ENCODE peak calls at places on chromosomes 13 and 19, in eight cellular contexts. O is CD8-positive, alpha-beta T cell; C is neuronal stem cell; T is RKO; U is neural crest cell; Q is SHP77; M is NCI-H1694 treated with DMSO at 0.1 percent for 48 hours; Z is amniotic stem cell. A is an unnamed sample.
A peak's percentile ranks its signal among the peaks of the same experiment; 100 is the strongest.

GRCh38 chr13:103312467-103312866 is 246.2 kb upstream of the SLC10A2 start:
- DNase-seq in U (no peak), O (no peak), Q (no peak), M (no peak), C (no peak), T (no peak), Z (no peak), A (no peak)

GRCh38 chr19:54017266-54017665 is 25.8 kb downstream of the CACNG6 start:
- DNase-seq in T (peak; percentile 48), Q (no peak), Z (no peak), C (no peak), O (no peak), M (no peak), U (no peak), A (no peak)

GRCh38 chr13:44303681-44304432 is 69.8 kb upstream of the SERP2 start:
- DNase-seq in Q (no peak), Z (no peak), T (no peak), U (no peak), M (no peak), O (no peak), C (no peak), A (no peak)

GRCh38 chr19:54620464-54620863 is 9.8 kb upstream of the LILRB1 start:
- DNase-seq in Q (no peak), M (no peak), Z (no peak), U (no peak), T (no peak), O (no peak), C (no peak), A (no peak)

GRCh38 chr13:103716689-103717088 is 650.5 kb upstream of the SLC10A2 start:
- DNase-seq in O (no peak), M (no peak), C (no peak), T (no peak), U (no peak), Q (no peak), Z (no peak), A (no peak)

GRCh38 chr13:26041476-26041875 is 10.3 kb downstream of the SHISA2 start:
- DNase-seq in T (no peak), Q (no peak), O (no peak), Z (no peak), U (no peak), C (no peak), M (no peak), A (no peak)

GRCh38 chr19:16293133-16294085 is 31.2 kb upstream of the KLF2 start:
- DNase-seq in Z (peak; percentile 39), Q (no peak), C (no peak), T (no peak), M (no peak), U (no peak), O (no peak), A (peak; percentile 78)

GRCh38 chr13:41004875-41005693 is 14.0 kb downstream of the ELF1 start:
- DNase-seq in O (no peak), Z (no peak), U (no peak), T (no peak), C (no peak), Q (no peak), M (no peak), A (no peak)

GRCh38 chr13:95191821-95192220 is 109.4 kb downstream of the ABCC4 start:
- DNase-seq in M (no peak), Q (peak; percentile 76), T (peak; percentile 47), C (peak; percentile 74), Z (peak; percentile 45), O (peak; percentile 52), U (peak; percentile 95), A (peak; percentile 13)

GRCh38 chr19:44848036-44848804 is 2.1 kb downstream of the NECTIN2 start:
- DNase-seq in O (no peak), T (no peak), C (peak; percentile 24), Z (peak; percentile 18), U (peak; percentile 12), M (no peak), Q (no peak), A (no peak)

GRCh38 chr19:45498411-45499195 is at the start of gene PPM1N:
- DNase-seq in U (peak; percentile 30), T (no peak), M (no peak), C (no peak), Q (no peak), O (peak; percentile 76), Z (no peak), A (no peak)

GRCh38 chr13:44703371-44703770 is 127.2 kb upstream of the TSC22D1 start:
- DNase-seq in Z (peak; percentile 0), O (no peak), T (peak; percentile 52), M (no peak), C (no peak), U (no peak), Q (no peak), A (no peak)

GRCh38 chr13:113297370-113297871 is 382 bp downstream of the LAMP1 start:
- DNase-seq in T (peak; percentile 30), Q (no peak), U (no peak), C (no peak), Z (no peak), O (peak; percentile 65), M (no peak), A (no peak)

GRCh38 chr19:54674021-54674617 is 11.3 kb downstream of the LILRB4 start:
- DNase-seq in Z (no peak), M (peak; percentile 44), T (peak; percentile 68), U (no peak), C (no peak), Q (peak; percentile 27), O (no peak), A (no peak)

GRCh38 chr13:50420720-50421456 is 405.6 kb downstream of the KCNRG start:
- DNase-seq in U (no peak), O (no peak), Z (no peak), M (no peak), Q (no peak), T (no peak), C (no peak), A (no peak)

GRCh38 chr19:35000647-35001501 is 751 bp downstream of the GRAMD1A start:
- DNase-seq in Z (no peak), T (peak; percentile 55), U (no peak), C (no peak), M (peak; percentile 44), O (peak; percentile 87), Q (peak; percentile 20), A (no peak)

GRCh38 chr19:5154129-5154798 is 185.4 kb downstream of the KDM4B start:
- DNase-seq in C (no peak), Z (no peak), Q (no peak), T (no peak), U (peak; percentile 57), O (peak; percentile 57), M (no peak), A (no peak)

GRCh38 chr13:42959615-42960014 is 32.4 kb downstream of the EPSTI1 start:
- DNase-seq in M (no peak), U (no peak), T (no peak), Z (no peak), C (no peak), Q (no peak), O (no peak), A (no peak)

GRCh38 chr19:31497709-31498108 is 148.5 kb upstream of the TSHZ3 start:
- DNase-seq in M (no peak), C (no peak), T (no peak), U (no peak), O (no peak), Z (no peak), Q (no peak), A (no peak)

GRCh38 chr19:38891791-38892190 is 7.6 kb downstream of the SIRT2 start:
- DNase-seq in U (no peak), O (no peak), C (no peak), Z (no peak), Q (no peak), M (no peak), T (no peak), A (no peak)

GRCh38 chr19:43532571-43532961 is 422 bp upstream of the ZNF575 start:
- DNase-seq in Z (no peak), U (peak; percentile 14), M (no peak), C (no peak), O (no peak), T (no peak), Q (peak; percentile 71), A (no peak)

GRCh38 chr19:49679832-49680472 is 2.9 kb downstream of the PRMT1 start:
- DNase-seq in C (no peak), M (no peak), U (no peak), Z (no peak), Q (no peak), O (no peak), T (no peak), A (no peak)

GRCh38 chr13:93296584-93296983 is 70.0 kb downstream of the GPC6 start:
- DNase-seq in O (no peak), C (no peak), M (no peak), Z (no peak), Q (no peak), U (no peak), T (no peak), A (no peak)

GRCh38 chr19:38425810-38426466 is at the start of gene RASGRP4:
- DNase-seq in Z (no peak), T (no peak), M (no peak), U (no peak), Q (no peak), O (peak; percentile 63), C (no peak), A (no peak)

GRCh38 chr19:10085641-10086031 is 481 bp upstream of the SHFL start:
- DNase-seq in U (no peak), Z (no peak), O (no peak), Q (no peak), T (peak; percentile 21), M (no peak), C (no peak), A (no peak)

GRCh38 chr13:98979012-98979411 is 1.1 kb upstream of the DOCK9 start:
- DNase-seq in U (no peak), Q (no peak), M (no peak), Z (no peak), C (no peak), T (no peak), O (no peak), A (no peak)

GRCh38 chr19:41351339-41352245 is 2.1 kb downstream of the TGFB1 start:
- DNase-seq in Q (no peak), Z (peak; percentile 27), U (no peak), M (no peak), C (no peak), O (peak; percentile 91), T (peak; percentile 49), A (no peak)

GRCh38 chr19:27974082-27974513 is 1238.9 kb downstream of the UQCRFS1 start:
- DNase-seq in T (peak; percentile 60), Z (no peak), Q (peak; percentile 13), C (peak; percentile 32), U (peak; percentile 40), M (no peak), O (no peak), A (no peak)

GRCh38 chr19:45817725-45818301 is 2.7 kb upstream of the RSPH6A start:
- DNase-seq in Z (no peak), T (no peak), M (no peak), U (no peak), C (no peak), Q (no peak), O (no peak), A (no peak)

GRCh38 chr13:72781461-72782439 is at the start of the genes DIS3 and PIBF1:
- DNase-seq in Q (peak; percentile 97), Z (peak; percentile 98), O (peak; percentile 97), T (peak; percentile 98), C (peak; percentile 95), U (peak; percentile 88), M (peak; percentile 97), A (peak; percentile 90)

GRCh38 chr13:112776971-112777370 is 87.1 kb downstream of the ATP11A start:
- DNase-seq in U (no peak), Z (no peak), M (no peak), C (no peak), Q (no peak), O (no peak), T (no peak), A (no peak)

GRCh38 chr13:20053016-20053415 is 94.5 kb downstream of the ZMYM2 start:
- DNase-seq in U (no peak), O (no peak), T (no peak), C (no peak), Q (no peak), M (no peak), Z (no peak), A (no peak)

GRCh38 chr19:36423925-36424324 is 5.5 kb upstream of the ZFP82 start:
- DNase-seq in M (no peak), U (no peak), C (no peak), O (no peak), T (peak; percentile 26), Q (no peak), Z (no peak), A (no peak)

A was measured in non-pigmented ciliary epithelial cell.